ENCODE peak calls at places on chromosomes 2 and 18, in five cellular contexts. B is IMR-90, Y is A549, U is GM23338, N is PC-9. I is an unnamed sample.
A peak's percentile ranks its signal among the peaks of the same experiment; 100 is the strongest.

GRCh38 chr2:120510751-120511395 is 164.9 kb downstream of the INHBB start:
- DNase-seq in N (no peak), U (no peak), B (no peak), Y (no peak), I (no peak)

GRCh38 chr2:96608459-96609455 is 29.4 kb downstream of the KANSL3 start:
- DNase-seq in N (peak; percentile 45), U (no peak), B (peak; percentile 80), Y (peak; percentile 76), I (peak; percentile 14)

GRCh38 chr2:45833301-45833967 is 182.0 kb downstream of the PRKCE start:
- DNase-seq in B (no peak), U (no peak), N (no peak), Y (no peak), I (no peak)

GRCh38 chr2:166360906-166361305 is 14.8 kb downstream of the SCN9A start:
- DNase-seq in U (no peak), N (no peak), B (no peak), Y (no peak), I (no peak)

GRCh38 chr2:96754317-96754716 is 6.4 kb upstream of the CNNM4 start:
- DNase-seq in U (no peak), N (no peak), B (no peak), Y (no peak), I (no peak)

GRCh38 chr2:28436525-28437051 is 43.9 kb downstream of the FOSL2 start:
- DNase-seq in U (no peak), B (no peak), Y (no peak), N (peak; percentile 98), I (peak; percentile 88)

GRCh38 chr2:177211602-177212105 is 940 bp upstream of the HNRNPA3 start:
- DNase-seq in Y (no peak), U (no peak), B (no peak), N (no peak), I (no peak)

GRCh38 chr2:239249781-239250180 is 151.0 kb downstream of the HDAC4 start:
- DNase-seq in B (peak; percentile 93), U (no peak), N (no peak), Y (no peak), I (no peak)

DNA sequence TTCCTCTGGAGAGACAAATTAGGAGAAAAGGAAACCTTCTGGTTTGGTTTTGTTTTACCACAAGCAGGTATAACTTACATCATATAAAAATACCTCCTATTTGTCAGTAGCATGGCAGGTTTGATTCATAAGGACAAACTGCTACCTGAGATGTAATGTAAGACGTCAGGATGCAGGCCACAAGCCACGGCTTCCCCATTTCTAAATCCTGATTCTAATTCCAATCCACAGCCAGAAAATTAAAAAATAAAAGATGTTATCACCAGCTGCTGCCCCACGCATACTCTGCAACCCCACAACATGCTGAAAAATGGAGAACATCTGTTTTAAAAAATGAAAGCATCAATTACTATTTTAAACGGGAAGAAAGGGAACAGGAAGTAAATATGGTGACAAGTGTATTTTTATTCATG is 197.6 kb downstream of the BCL11A start:
- DNase-seq in U (no peak), N (no peak), B (no peak), Y (no peak), I (peak; percentile 20)
- H3K4me1 ChIP-seq in U (no peaks in the 10 kb centered on the region), N (no peaks in the 10 kb centered on the region), B (no peaks in the 10 kb centered on the region), Y (no peaks in the 10 kb centered on the region), I (peaks cover 17% of the 10 kb centered on the region)

GRCh38 chr2:216008387-216008786 is 5.0 kb downstream of the MREG start:
- DNase-seq in N (no peak), U (no peak), Y (no peak), B (no peak), I (no peak)
- TF ChIP-seq CTCF in N (no peak), U (peak; percentile 32), Y (peak; percentile 9), B (no peak), I (no peak)

GRCh38 chr2:127102464-127103242 is 4.3 kb downstream of the BIN1 start:
- DNase-seq in U (no peak), B (no peak), N (no peak), Y (no peak), I (no peak)
- H3K4me2 ChIP-seq in U (no peak overlapping the region), B (no peak overlapping the region), N (peak overlapping the region; percentile 0), Y (no peak overlapping the region), I (no peak overlapping the region)

GRCh38 chr2:178863856-178864620 is 56.8 kb upstream of the TTN start:
- DNase-seq in U (peak; percentile 53), Y (no peak), N (no peak), B (no peak), I (no peak)

GRCh38 chr2:178863130-178863855 is 56.1 kb upstream of the TTN start:
- DNase-seq in N (no peak), B (no peak), Y (no peak), U (no peak), I (no peak)

GRCh38 chr2:178858896-178859628 is 51.8 kb upstream of the TTN start:
- DNase-seq in Y (no peak), B (no peak), N (no peak), U (no peak), I (no peak)

GRCh38 chr2:178859760-178860159 is 52.5 kb upstream of the TTN start:
- DNase-seq in Y (no peak), B (no peak), N (no peak), U (no peak), I (no peak)

DNA sequence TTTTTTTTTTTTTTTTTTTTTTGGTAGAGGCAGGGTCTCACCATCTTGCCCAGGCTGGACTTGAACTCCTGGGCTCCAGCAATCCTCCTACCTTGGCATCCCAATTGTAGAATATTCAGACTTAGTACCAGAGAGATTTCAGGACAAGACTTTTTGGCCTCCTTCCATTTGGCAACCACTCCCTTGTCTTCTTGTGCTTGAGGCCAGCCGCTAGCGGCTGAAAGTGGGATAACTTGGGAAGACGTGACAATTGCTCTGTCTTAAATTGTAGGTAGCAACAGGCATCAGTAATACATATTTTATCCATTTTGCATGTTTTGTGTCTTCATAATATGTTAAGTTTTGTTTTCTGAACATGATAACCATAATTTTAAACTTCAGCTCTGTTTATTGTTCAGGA is 53.3 kb upstream of the TTN start:
- DNase-seq in U (no peak), Y (no peak), N (no peak), B (no peak), I (peak; percentile 17)
- H3K4me1 ChIP-seq in U (peaks cover 23% of the 10 kb centered on the region), Y (no peaks in the 10 kb centered on the region), N (peaks cover 15% of the 10 kb centered on the region), B (peaks cover 7% of the 10 kb centered on the region), I (peaks cover 8% of the 10 kb centered on the region)

GRCh38 chr18:68219867-68220266 is 495.0 kb downstream of the TMX3 start:
- DNase-seq in N (no peak), Y (no peak), U (no peak), B (peak; percentile 24), I (no peak)
- TF ChIP-seq CTCF in N (no peak), Y (no peak), U (no peak), B (no peak), I (no peak)

GRCh38 chr2:3650140-3650944 is 7.7 kb upstream of the ALLC start:
- DNase-seq in Y (peak; percentile 24), U (no peak), B (no peak), N (no peak), I (no peak)
- H3K4me2 ChIP-seq in Y (peak overlapping the region; percentile 70), U (peak overlapping the region; percentile 65), B (peak overlapping the region; percentile 18), N (peak overlapping the region; percentile 55), I (peak overlapping the region; percentile 51)

GRCh38 chr2:128373346-128374000 is 54.8 kb upstream of the HS6ST1 start:
- DNase-seq in Y (no peak), U (no peak), N (no peak), B (no peak), I (peak; percentile 54)

GRCh38 chr2:128374001-128374710 is 55.5 kb upstream of the HS6ST1 start:
- DNase-seq in U (no peak), N (no peak), B (peak; percentile 87), Y (no peak), I (peak; percentile 63)

GRCh38 chr2:128371248-128371630 is 52.6 kb upstream of the HS6ST1 start:
- DNase-seq in B (no peak), N (no peak), U (no peak), Y (no peak), I (no peak)

GRCh38 chr2:128371648-128372345 is 53.1 kb upstream of the HS6ST1 start:
- DNase-seq in N (no peak), B (no peak), U (no peak), Y (no peak), I (no peak)

DNA sequence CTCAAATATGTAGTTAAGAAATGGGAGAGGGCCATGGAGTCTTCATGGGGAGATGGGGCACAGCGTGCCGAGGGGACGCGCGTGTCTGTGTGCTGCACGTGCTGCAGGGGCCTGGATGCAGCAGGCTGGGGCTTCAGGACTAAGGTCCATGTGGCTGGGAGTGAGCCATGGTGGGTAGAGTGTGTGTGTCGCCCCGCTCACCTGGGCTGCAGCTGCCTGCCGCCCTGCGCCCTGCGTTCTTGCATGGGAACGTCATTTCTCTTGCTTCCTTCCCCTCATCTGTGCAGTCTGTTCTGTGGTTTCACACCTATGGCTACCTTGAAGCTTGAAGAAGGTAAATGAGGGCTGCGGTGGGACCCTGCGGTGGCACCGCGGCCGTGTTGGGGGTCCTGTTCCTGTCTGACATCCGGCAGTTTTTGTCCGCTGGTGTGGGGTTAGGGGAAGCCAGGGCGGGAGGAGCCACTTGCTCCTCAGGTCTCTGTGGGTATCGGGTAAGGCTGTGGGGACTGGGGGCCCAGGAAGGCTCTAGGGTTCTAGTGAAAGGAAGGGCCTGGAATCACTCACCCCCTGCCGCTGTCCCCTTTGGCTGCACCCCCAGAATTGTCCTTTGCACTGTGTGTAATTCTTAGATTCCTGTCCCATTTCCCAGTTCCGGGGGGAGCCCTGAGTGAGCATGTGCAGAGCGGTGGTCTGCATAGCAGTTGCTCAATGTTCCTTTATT is 54.1 kb upstream of the HS6ST1 start:
- DNase-seq in N (no peak), Y (no peak), B (no peak), U (no peak), I (no peak)
- H3K4me1 ChIP-seq in N (no peaks in the 10 kb centered on the region), Y (no peaks in the 10 kb centered on the region), B (peaks cover 21% of the 10 kb centered on the region), U (peaks cover 6% of the 10 kb centered on the region), I (peaks cover 53% of the 10 kb centered on the region)

GRCh38 chr18:78237864-78238263 is 741.8 kb upstream of the SALL3 start:
- DNase-seq in B (no peak), U (no peak), N (no peak), Y (no peak), I (no peak)
- TF ChIP-seq CTCF in B (no peak), U (no peak), N (no peak), Y (no peak), I (no peak)

GRCh38 chr2:221571391-221572179 is 519 bp downstream of the EPHA4 start:
- DNase-seq in B (peak; percentile 37), U (peak; percentile 60), N (peak; percentile 59), Y (peak; percentile 12), I (peak; percentile 46)
- H3K4me2 ChIP-seq in B (peak overlapping the region; percentile 98), U (peak overlapping the region; percentile 99), N (peak overlapping the region; percentile 90), Y (peak overlapping the region; percentile 97), I (peak overlapping the region; percentile 99)

I was measured in mammary epithelial cell.